ENCODE peak calls at places on chromosome 17, in nine cellular contexts. L is cardiac muscle cell, S is right lobe of liver, G is keratinocyte, F is A549, J is ovary, U is Peyer's patch, T is HCT116, C is heart left ventricle. B is an unnamed sample.

GRCh38 chr17:27471321-27472269 is 15.3 kb downstream of the KSR1 start:
- DNase-seq in J (no peak), S (no peak), C (no peak), G (peak), L (no peak), F (peak), U (no peak), T (peak), B (peak)

GRCh38 chr17:71444011-71444574 is 676.7 kb upstream of the SOX9 start:
- DNase-seq in F (no peak), L (no peak), C (no peak), J (no peak), G (no peak), T (no peak), S (no peak), U (no peak), B (no peak)

GRCh38 chr17:39666601-39667261 is 1.5 kb upstream of the PNMT start:
- DNase-seq in C (peak), J (no peak), U (no peak), L (no peak), F (peak), T (no peak), G (no peak), S (peak), B (no peak)

GRCh38 chr17:15309793-15310192 is 31.6 kb downstream of the TEKT3 start:
- DNase-seq in T (no peak), U (no peak), J (no peak), S (no peak), C (no peak), F (no peak), G (no peak), L (no peak), B (no peak)

GRCh38 chr17:81837641-81838040 is 2.8 kb upstream of the PPP1R27 start:
- DNase-seq in U (no peak), S (no peak), J (no peak), T (no peak), F (no peak), C (no peak), L (no peak), G (no peak), B (no peak)

GRCh38 chr17:45129940-45130639 is 2.2 kb downstream of the PLCD3 start:
- DNase-seq in G (no peak), F (peak), J (no peak), L (peak), C (no peak), T (no peak), U (no peak), S (no peak), B (peak)

GRCh38 chr17:59423137-59423703 is 91.8 kb downstream of the YPEL2 start:
- DNase-seq in G (no peak), U (no peak), S (peak), L (peak), T (peak), F (peak), C (peak), J (peak), B (no peak)

GRCh38 chr17:9226794-9227135 is 205.5 kb downstream of the NTN1 start:
- DNase-seq in L (no peak), G (no peak), T (no peak), J (no peak), U (no peak), F (no peak), C (no peak), S (peak), B (no peak)

GRCh38 chr17:39178516-39178915 is 12.6 kb upstream of the ARL5C start:
- DNase-seq in S (no peak), F (peak), U (no peak), G (no peak), C (no peak), T (peak), J (no peak), L (no peak), B (peak)

GRCh38 chr17:10844667-10845387 is 6.9 kb upstream of the PIRT start:
- DNase-seq in G (peak), C (peak), U (peak), J (peak), L (peak), T (peak), F (peak), S (peak), B (peak)

GRCh38 chr17:40318835-40319332 is 9.9 kb downstream of the RARA start:
- DNase-seq in L (no peak), J (peak), S (peak), F (no peak), C (peak), T (no peak), G (no peak), U (peak), B (no peak)

GRCh38 chr17:75367312-75367711 is 38.2 kb downstream of the GRB2 start:
- DNase-seq in C (no peak), F (peak), U (no peak), T (no peak), J (no peak), S (no peak), L (no peak), G (peak), B (no peak)

GRCh38 chr17:15744885-15745284 is 12.8 kb downstream of the TBC1D26 start:
- DNase-seq in T (no peak), F (no peak), G (no peak), J (no peak), L (peak), S (no peak), U (no peak), C (no peak), B (no peak)

GRCh38 chr17:705863-706262 is 8.8 kb downstream of the VPS53 start:
- DNase-seq in F (no peak), C (no peak), L (peak), S (no peak), G (no peak), T (no peak), J (no peak), U (no peak), B (no peak)

GRCh38 chr17:80469667-80470066 is 6.7 kb downstream of the NPTX1 start:
- DNase-seq in U (no peak), S (no peak), L (no peak), F (no peak), T (no peak), G (no peak), J (no peak), C (no peak), B (no peak)

GRCh38 chr17:49443862-49444261 is 29.2 kb upstream of the PHB1 start:
- DNase-seq in L (no peak), T (no peak), F (no peak), G (no peak), S (no peak), J (no peak), U (peak), C (no peak), B (no peak)

GRCh38 chr17:74199306-74200092 is 4.0 kb upstream of the RPL38 start:
- DNase-seq in F (peak), C (peak), L (peak), U (peak), T (no peak), G (no peak), S (peak), J (no peak), B (peak)

GRCh38 chr17:9235346-9235745 is 214.0 kb downstream of the NTN1 start:
- DNase-seq in U (no peak), T (no peak), C (no peak), G (no peak), F (no peak), J (no peak), S (no peak), L (no peak), B (no peak)

GRCh38 chr17:79620207-79621038 is 9.6 kb upstream of the RBFOX3 start:
- DNase-seq in J (no peak), S (peak), C (peak), L (no peak), T (no peak), F (no peak), G (no peak), U (peak), B (peak)

GRCh38 chr17:8375738-8376259 is 705 bp downstream of the KRABD2 start:
- DNase-seq in C (no peak), U (no peak), S (no peak), J (no peak), T (no peak), L (no peak), F (no peak), G (no peak), B (no peak)

GRCh38 chr17:22512997-22513538 is 820.7 kb downstream of the KCNJ18 start:
- DNase-seq in F (peak), C (no peak), L (no peak), T (no peak), U (no peak), G (no peak), S (no peak), J (no peak), B (no peak)

GRCh38 chr17:70938311-70938710 is 769.0 kb downstream of the KCNJ2 start:
- DNase-seq in S (peak), C (no peak), U (no peak), L (no peak), G (no peak), T (no peak), J (no peak), F (no peak), B (no peak)

GRCh38 chr17:51161541-51161940 is 4.7 kb upstream of the NME2 start:
- DNase-seq in C (no peak), F (no peak), S (no peak), T (no peak), G (no peak), U (no peak), L (no peak), J (no peak), B (no peak)

GRCh38 chr17:51166987-51167931 is 1.0 kb downstream of the NME2 start:
- DNase-seq in U (peak), J (peak), F (peak), G (no peak), C (peak), L (peak), T (no peak), S (peak), B (peak)

GRCh38 chr17:51165680-51166197 is 472 bp upstream of the NME2 start:
- DNase-seq in G (no peak), C (peak), U (no peak), F (no peak), J (no peak), L (no peak), S (peak), T (no peak), B (peak)

GRCh38 chr17:51166198-51166986 is at the start of gene NME2:
- DNase-seq in F (peak), J (peak), C (peak), G (peak), T (peak), U (peak), S (peak), L (peak), B (peak)

GRCh38 chr17:51164911-51165679 is 1.1 kb upstream of the NME2 start:
- DNase-seq in J (peak), T (no peak), F (peak), C (peak), S (no peak), G (no peak), U (no peak), L (no peak), B (no peak)
- H3K27ac ChIP-seq in J (no peak), T (peak), F (peak), C (no peak), S (peak), G (no peak), U (peak), L (no peak), B (peak)

GRCh38 chr17:1908699-1909309 is 79.0 kb downstream of the RPA1 start:
- DNase-seq in T (peak), J (peak), L (peak), F (peak), C (peak), U (no peak), G (no peak), S (peak), B (peak)
- H3K27ac ChIP-seq in T (no peak), J (no peak), L (no peak), F (peak), C (no peak), U (no peak), G (no peak), S (no peak), B (no peak)

GRCh38 chr17:62565817-62566216 is 61.7 kb upstream of the MRC2 start:
- DNase-seq in S (no peak), G (peak), L (no peak), U (no peak), C (no peak), F (peak), T (no peak), J (no peak), B (no peak)
- H3K27ac ChIP-seq in S (no peak), G (peak), L (no peak), U (no peak), C (no peak), F (peak), T (no peak), J (no peak), B (no peak)

GRCh38 chr17:5034651-5035050 is 575 bp downstream of the SLC52A1 start:
- DNase-seq in J (no peak), T (no peak), U (no peak), L (no peak), S (no peak), C (no peak), F (no peak), G (no peak), B (no peak)

GRCh38 chr17:5034063-5034462 is 1.2 kb downstream of the SLC52A1 start:
- DNase-seq in C (no peak), U (no peak), T (no peak), L (no peak), J (no peak), G (no peak), F (no peak), S (no peak), B (no peak)

GRCh38 chr17:5032865-5033264 is 2.4 kb downstream of the SLC52A1 start:
- DNase-seq in T (no peak), G (no peak), F (no peak), J (no peak), S (no peak), U (no peak), C (no peak), L (no peak), B (no peak)

GRCh38 chr17:5033352-5034015 is 1.7 kb downstream of the SLC52A1 start:
- DNase-seq in L (no peak), S (no peak), J (no peak), C (no peak), T (no peak), F (no peak), G (no peak), U (no peak), B (no peak)

DNA sequence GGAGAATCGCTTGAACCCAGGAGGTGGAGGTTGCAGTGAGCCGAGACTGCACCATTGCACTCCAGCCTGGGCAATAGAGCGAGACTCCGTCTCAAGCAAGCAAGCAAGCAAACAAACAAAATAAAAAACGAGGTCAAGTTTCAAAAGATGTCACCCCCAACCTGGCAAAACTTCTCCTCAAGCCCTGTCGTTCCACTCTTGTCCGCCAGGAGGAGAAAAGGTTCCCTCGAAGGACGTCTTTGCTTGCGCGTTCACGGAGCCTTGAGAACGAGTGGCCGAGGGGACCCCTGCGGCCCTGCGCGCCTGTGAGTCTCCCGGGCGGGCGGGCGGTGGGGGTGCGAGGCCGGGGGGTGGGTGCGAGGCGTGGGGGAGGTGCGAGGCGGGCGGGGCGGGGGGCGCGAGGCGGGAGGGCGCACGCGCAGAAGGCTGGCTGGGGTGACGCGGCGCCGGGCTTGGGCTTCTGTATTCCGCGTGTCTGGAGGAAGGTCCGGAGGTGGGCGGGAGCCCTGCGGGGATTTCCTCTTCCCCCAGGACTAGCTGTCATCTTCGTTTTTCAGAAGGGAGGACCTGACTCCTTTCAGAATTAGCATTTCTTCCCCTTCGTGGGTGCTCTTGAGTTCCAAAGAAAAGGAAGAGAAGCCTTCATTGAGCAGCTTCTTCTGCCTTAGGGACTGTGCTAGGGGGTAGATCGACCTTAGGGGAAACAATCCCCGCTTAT is 3.7 kb downstream of the SLC52A1 start:
- DNase-seq in S (peak), T (peak), J (peak), F (peak), L (peak), U (peak), C (peak), G (no peak), B (peak)
- H3K27ac ChIP-seq in S (no peak), T (no peak), J (no peak), F (peak), L (no peak), U (peak), C (no peak), G (no peak), B (peak)

GRCh38 chr17:56937688-56938087 is 23.2 kb downstream of the COIL start:
- DNase-seq in S (no peak), L (no peak), J (no peak), U (no peak), C (no peak), F (no peak), G (no peak), T (no peak), B (no peak)
- H3K27ac ChIP-seq in S (peak), L (no peak), J (no peak), U (peak), C (peak), F (no peak), G (no peak), T (no peak), B (no peak)

GRCh38 chr17:29133146-29133713 is 47.0 kb downstream of the MYO18A start:
- DNase-seq in G (no peak), J (no peak), F (peak), S (no peak), U (peak), L (peak), C (peak), T (no peak), B (no peak)
- H3K27ac ChIP-seq in G (peak), J (no peak), F (peak), S (no peak), U (no peak), L (peak), C (peak), T (peak), B (no peak)

DNA sequence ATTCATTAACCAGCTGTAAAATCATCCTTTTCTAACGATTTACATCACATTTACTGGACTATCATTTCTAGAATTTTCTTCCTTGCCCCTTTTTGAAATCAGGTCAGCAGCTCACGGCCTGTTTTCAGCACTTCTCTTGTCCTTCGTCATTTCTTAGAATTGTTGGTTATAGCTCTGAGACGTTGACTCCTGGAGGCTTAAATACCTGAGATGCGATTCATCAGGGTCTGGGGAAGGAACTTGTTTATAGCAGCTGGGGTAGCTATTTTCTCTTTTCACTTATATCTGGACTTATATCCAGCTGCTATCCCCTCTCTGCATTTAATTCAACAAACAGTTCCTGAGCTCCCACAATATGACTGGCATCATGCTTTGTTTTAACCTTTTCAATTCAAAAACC is 338.7 kb upstream of the TNRC6C start:
- DNase-seq in U (no peak), L (no peak), T (no peak), C (no peak), S (no peak), F (peak), J (no peak), G (peak), B (no peak)
- H3K27ac ChIP-seq in U (no peak), L (no peak), T (no peak), C (no peak), S (no peak), F (peak), J (no peak), G (no peak), B (no peak)

GRCh38 chr17:77124192-77124908 is 16.4 kb upstream of the SEC14L1 start:
- DNase-seq in U (no peak), F (peak), T (peak), G (no peak), J (no peak), S (peak), C (peak), L (no peak), B (no peak)
- H3K27ac ChIP-seq in U (peak), F (peak), T (peak), G (peak), J (no peak), S (peak), C (peak), L (no peak), B (peak)

B was measured in transverse colon.